ENCODE peak calls at places on chromosomes 16 and 17, in four cellular contexts. X, J, A and P are unnamed samples.

GRCh38 chr17:64547354-64547753 is 40.6 kb downstream of the CEP95 start:
- DNase-seq in X (no peak), J (no peak), A (no peak), P (no peak)

GRCh38 chr16:69131749-69132423 is 502 bp downstream of the CHTF8 start:
- DNase-seq in X (no peak), J (peak), A (peak), P (peak)

GRCh38 chr16:15434425-15435215 is at the start of gene BMERB1:
- DNase-seq in X (no peak), J (peak), A (peak), P (peak)

GRCh38 chr16:78277374-78277773 is 177.9 kb downstream of the WWOX start:
- DNase-seq in X (no peak), J (no peak), A (no peak), P (no peak)

GRCh38 chr16:83338138-83338537 is 469.6 kb upstream of the HSBP1 start:
- DNase-seq in X (no peak), J (no peak), A (no peak), P (no peak)

GRCh38 chr17:33262724-33263123 is 30.4 kb downstream of the ASIC2 start:
- DNase-seq in X (no peak), J (no peak), A (no peak), P (no peak)

GRCh38 chr17:29557085-29557697 is 9.6 kb downstream of the ABHD15 start:
- DNase-seq in X (no peak), J (no peak), A (peak), P (no peak)

GRCh38 chr17:17235212-17236174 is 1.5 kb downstream of the FLCN start:
- DNase-seq in X (no peak), J (no peak), A (peak), P (no peak)

GRCh38 chr16:53036066-53036465 is 16.6 kb downstream of the CHD9NB start:
- DNase-seq in X (no peak), J (no peak), A (no peak), P (no peak)

GRCh38 chr16:46947900-46948547 is 25.4 kb downstream of the DNAJA2 start:
- DNase-seq in X (no peak), J (no peak), A (peak), P (no peak)

GRCh38 chr17:3801043-3801746 is at the start of gene ITGAE:
- DNase-seq in X (no peak), J (no peak), A (no peak), P (no peak)

GRCh38 chr17:73571524-73572130 is 72.6 kb downstream of the SDK2 start:
- DNase-seq in X (no peak), J (no peak), A (no peak), P (no peak)

GRCh38 chr16:3094289-3095027 is 4.6 kb downstream of the ZSCAN10 start:
- DNase-seq in X (no peak), J (no peak), A (peak), P (no peak)

GRCh38 chr17:68101992-68102758 is 66.6 kb downstream of the KPNA2 start:
- DNase-seq in X (no peak), J (peak), A (peak), P (no peak)

GRCh38 chr17:78680436-78680835 is 101.6 kb downstream of the CYTH1 start:
- DNase-seq in X (no peak), J (no peak), A (no peak), P (no peak)

GRCh38 chr17:38850374-38850773 is 3.1 kb downstream of the RPL23 start:
- DNase-seq in X (no peak), J (no peak), A (no peak), P (no peak)

GRCh38 chr17:63932008-63932561 is at the start of gene CD79B:
- DNase-seq in X (no peak), J (peak), A (no peak), P (no peak)

GRCh38 chr17:68711858-68712257 is 110.7 kb upstream of the FAM20A start:
- DNase-seq in X (no peak), J (no peak), A (peak), P (no peak)

GRCh38 chr16:19831678-19832077 is 53.0 kb downstream of the GPRC5B start:
- DNase-seq in X (peak), J (peak), A (peak), P (no peak)

GRCh38 chr16:27920391-27920891 is 143.1 kb downstream of the GSG1L start:
- DNase-seq in X (no peak), J (no peak), A (no peak), P (no peak)

GRCh38 chr17:58576679-58577367 is 62.4 kb upstream of the MTMR4 start:
- DNase-seq in X (no peak), J (no peak), A (no peak), P (no peak)

GRCh38 chr17:3914319-3914685 is 2.0 kb downstream of the P2RX1 start:
- DNase-seq in X (no peak), J (no peak), A (no peak), P (no peak)

GRCh38 chr16:50354629-50355456 is 13.9 kb downstream of the BRD7 start:
- DNase-seq in X (no peak), J (no peak), A (peak), P (no peak)

GRCh38 chr17:82198092-82198491 is 14.6 kb downstream of the CCDC57 start:
- DNase-seq in X (no peak), J (no peak), A (no peak), P (no peak)

GRCh38 chr17:70225272-70225671 is 55.9 kb downstream of the KCNJ2 start:
- DNase-seq in X (no peak), J (no peak), A (no peak), P (no peak)
- TF ChIP-seq CTCF in X (no peak), J (no peak), A (no peak), P (no peak)

DNA sequence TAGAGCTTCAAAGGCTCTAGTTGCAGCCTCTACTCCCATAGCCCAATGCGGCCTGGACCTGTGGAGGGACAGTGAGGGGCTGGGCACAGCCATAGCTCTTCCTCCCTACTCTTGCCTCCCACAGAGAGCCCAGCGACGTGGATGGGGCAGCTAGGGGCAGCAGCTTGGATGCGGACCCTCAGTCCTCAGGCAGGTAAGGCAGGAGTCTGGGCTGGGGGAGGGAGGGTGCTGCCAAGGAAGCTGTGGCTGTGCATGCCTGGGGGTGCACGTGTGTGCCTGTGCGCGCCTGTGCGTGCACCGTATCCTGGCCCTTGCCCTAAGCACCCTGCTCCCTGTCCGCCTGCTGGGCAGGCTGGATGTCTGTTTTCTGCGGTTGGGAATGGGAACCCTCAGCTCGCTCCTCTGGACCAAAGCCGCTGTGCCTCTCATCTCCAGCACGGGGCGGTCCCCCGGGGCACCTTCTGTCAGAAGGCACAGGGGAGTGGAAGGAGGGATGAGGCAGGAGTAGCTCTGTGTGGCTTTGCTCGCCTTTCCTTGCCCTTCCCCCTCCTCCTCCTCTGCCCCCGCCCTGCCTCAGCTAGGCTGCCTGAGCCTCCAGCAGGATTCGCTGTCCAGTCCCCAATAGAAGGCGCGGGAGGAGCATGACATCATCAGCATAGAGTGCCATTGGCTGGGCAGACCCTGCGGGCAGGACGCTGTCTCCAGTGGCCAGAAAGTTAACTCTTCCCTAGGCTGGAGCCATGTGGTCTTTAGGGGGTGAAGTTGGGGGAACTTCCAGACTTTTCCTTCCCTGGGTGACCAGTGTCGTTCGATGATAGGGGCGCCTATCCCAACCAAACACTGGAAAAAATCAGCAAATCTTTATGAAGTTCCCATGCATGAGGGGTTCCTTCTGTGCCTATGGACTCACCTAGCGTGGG is 797 bp downstream of the PRCD start:
- DNase-seq in X (peak), J (peak), A (peak), P (peak)
- TF ChIP-seq CTCF in X (peak), J (peak), A (peak), P (no peak)

DNA sequence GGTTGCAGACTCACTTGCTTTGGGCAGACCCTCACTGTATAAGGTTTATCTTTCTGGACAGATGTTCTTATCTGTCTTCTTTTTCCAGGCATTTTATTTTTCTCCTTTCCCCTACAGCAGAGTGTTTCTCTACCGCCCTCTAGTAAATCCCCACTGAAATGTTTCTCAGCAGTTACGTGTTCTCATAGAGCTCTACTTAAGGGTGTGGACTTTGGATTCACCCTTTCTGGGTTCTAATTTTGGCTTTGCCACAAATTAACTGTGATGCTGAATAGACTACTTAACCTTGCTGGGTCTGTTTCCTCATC is 2.0 kb downstream of the ADAT1 start:
- DNase-seq in X (peak), J (no peak), A (peak), P (no peak)
- TF ChIP-seq CTCF in X (peak), J (peak), A (peak), P (no peak)

GRCh38 chr16:4313563-4314531 is 2.0 kb upstream of the GLIS2 start:
- DNase-seq in X (no peak), J (no peak), A (peak), P (no peak)
- TF ChIP-seq CTCF in X (peak), J (peak), A (peak), P (peak)

GRCh38 chr17:42016952-42017865 is at the start of gene DNAJC7:
- DNase-seq in X (peak), J (peak), A (peak), P (peak)
- TF ChIP-seq CTCF in X (no peak), J (no peak), A (no peak), P (no peak)